ENCODE peak calls at places on chromosomes 13 and 19, in seven cellular contexts. B is naive thymus-derived CD8-positive, alpha-beta T cell; M is HEK293T; J is activated gamma-delta T cell treated with Interleukin-2 at 50 U/mL for 16 hours; K is kidney tubule cell; I is HFF-Myc; O is NCI-H1105 treated with DMSO at 0.1 percent for 48 hours. P is an unnamed sample.

GRCh38 chr19:57947088-57947418 is 453 bp downstream of the ZNF256 start:
- DNase-seq in B (no peak), M (no peak), J (no peak), K (no peak), I (no peak), O (no peak), P (no peak)

GRCh38 chr19:15025237-15025636 is 24.0 kb upstream of the CASP14 start:
- DNase-seq in B (no peak), M (peak; percentile 23), J (no peak), K (no peak), I (no peak), O (peak; percentile 2), P (peak; percentile 10)

GRCh38 chr13:41054919-41055619 is 6.2 kb upstream of the WBP4 start:
- DNase-seq in B (no peak), M (peak; percentile 20), J (no peak), K (no peak), I (no peak), O (no peak), P (peak; percentile 20)

GRCh38 chr13:112134150-112135075 is 67.5 kb downstream of the SOX1 start:
- DNase-seq in B (no peak), M (no peak), J (no peak), K (no peak), I (no peak), O (no peak), P (no peak)

GRCh38 chr19:33689138-33689746 is 67.5 kb downstream of the CHST8 start:
- DNase-seq in B (no peak), M (no peak), J (no peak), K (no peak), I (no peak), O (no peak), P (no peak)

GRCh38 chr13:99380921-99381645 is 73.9 kb upstream of the GPR183 start:
- DNase-seq in B (no peak), M (no peak), J (peak; percentile 56), K (peak; percentile 31), I (no peak), O (no peak), P (no peak)

GRCh38 chr13:108944760-108945159 is 315.3 kb downstream of the MYO16 start:
- DNase-seq in B (no peak), M (no peak), J (no peak), K (peak; percentile 43), I (no peak), O (no peak), P (no peak)

GRCh38 chr19:50365434-50366306 is at the start of gene NAPSA:
- DNase-seq in B (no peak), M (no peak), J (no peak), K (no peak), I (no peak), O (no peak), P (no peak)

GRCh38 chr13:68257111-68257842 is 1027.1 kb upstream of the PCDH9 start:
- DNase-seq in B (no peak), M (peak; percentile 73), J (no peak), K (no peak), I (no peak), O (no peak), P (no peak)